ENCODE peak calls at places on chromosome 2, in five cellular contexts. Y is H9, N is neuronal stem cell, C is mesendoderm, Z is IMR-90. H is an unnamed sample.

GRCh38 chr2:28231110-28231621 is 161.5 kb upstream of the FOSL2 start:
- DNase-seq in N (no peak), Y (no peak), C (no peak), Z (peak; percentile 69), H (peak; percentile 22)

GRCh38 chr2:42809131-42809875 is 16.9 kb upstream of the HAAO start:
- DNase-seq in C (peak; percentile 32), Y (no peak), Z (no peak), N (no peak), H (no peak)

GRCh38 chr2:29224693-29225551 is 109.7 kb downstream of the CLIP4 start:
- DNase-seq in Y (no peak), Z (no peak), C (no peak), N (no peak), H (no peak)

GRCh38 chr2:139645617-139646016 is 865.4 kb upstream of the NXPH2 start:
- DNase-seq in Y (no peak), C (no peak), N (no peak), Z (no peak), H (no peak)

GRCh38 chr2:237872178-237872887 is 12.9 kb downstream of the RAMP1 start:
- DNase-seq in C (no peak), Z (no peak), N (no peak), Y (no peak), H (no peak)

GRCh38 chr2:106336740-106337139 is 131.5 kb downstream of the RGPD3 start:
- DNase-seq in C (no peak), Y (no peak), N (no peak), Z (no peak), H (no peak)

GRCh38 chr2:198314559-198315153 is 510.3 kb downstream of the PLCL1 start:
- DNase-seq in Z (peak; percentile 65), Y (no peak), N (peak; percentile 50), C (peak; percentile 74), H (peak; percentile 71)

GRCh38 chr2:60746318-60746717 is 9.8 kb upstream of the PAPOLG start:
- DNase-seq in Z (no peak), N (no peak), C (no peak), Y (no peak), H (no peak)

GRCh38 chr2:73254343-73255006 is 20.4 kb downstream of the CCT7 start:
- DNase-seq in Z (no peak), N (no peak), Y (no peak), C (no peak), H (no peak)

GRCh38 chr2:173109253-173110188 is 33.9 kb downstream of the MAP3K20 start:
- DNase-seq in Z (peak; percentile 89), N (no peak), Y (no peak), C (no peak), H (peak; percentile 76)

GRCh38 chr2:26088038-26088643 is 54.3 kb downstream of the RAB10 start:
- DNase-seq in C (peak; percentile 56), N (no peak), Z (peak; percentile 36), Y (no peak), H (peak; percentile 51)

GRCh38 chr2:31598694-31599093 is 18.0 kb upstream of the SRD5A2 start:
- DNase-seq in Z (no peak), Y (no peak), N (no peak), C (no peak), H (no peak)

GRCh38 chr2:159124441-159124911 is 156.0 kb downstream of the TANC1 start:
- DNase-seq in C (peak; percentile 78), Y (no peak), N (no peak), Z (peak; percentile 92), H (peak; percentile 98)

GRCh38 chr2:211793783-211794182 is 744.8 kb downstream of the ERBB4 start:
- DNase-seq in C (no peak), Z (no peak), Y (no peak), N (no peak), H (no peak)

GRCh38 chr2:237774811-237775553 is 23.6 kb upstream of the RBM44 start:
- DNase-seq in Y (peak; percentile 70), Z (peak; percentile 50), N (peak; percentile 29), C (peak; percentile 75), H (peak; percentile 63)

GRCh38 chr2:239720411-239721365 is 304.5 kb downstream of the NDUFA10 start:
- DNase-seq in N (no peak), Y (peak; percentile 15), Z (no peak), C (no peak), H (no peak)

GRCh38 chr2:85131116-85131515 is 2.1 kb upstream of the TCF7L1 start:
- DNase-seq in Z (peak; percentile 40), C (peak; percentile 64), N (peak; percentile 15), Y (peak; percentile 48), H (peak; percentile 46)

GRCh38 chr2:74457549-74458131 is 598 bp upstream of the WBP1 start:
- DNase-seq in Y (peak; percentile 83), N (peak; percentile 67), Z (no peak), C (peak; percentile 80), H (peak; percentile 60)

GRCh38 chr2:75494137-75494769 is 66.5 kb downstream of the EVA1A start:
- DNase-seq in N (no peak), Y (no peak), C (no peak), Z (peak; percentile 5), H (no peak)

GRCh38 chr2:133884739-133885381 is 316.6 kb upstream of the NCKAP5 start:
- DNase-seq in C (peak; percentile 21), Y (no peak), N (no peak), Z (peak; percentile 51), H (no peak)

GRCh38 chr2:120920438-120920814 is 184.8 kb downstream of the GLI2 start:
- DNase-seq in C (no peak), Y (no peak), Z (no peak), N (no peak), H (no peak)

GRCh38 chr2:120921457-120921856 is 185.8 kb downstream of the GLI2 start:
- DNase-seq in Y (no peak), N (no peak), Z (no peak), C (no peak), H (no peak)

GRCh38 chr2:120924924-120925323 is 189.3 kb downstream of the GLI2 start:
- DNase-seq in Z (no peak), C (no peak), N (no peak), Y (no peak), H (no peak)

GRCh38 chr2:120923426-120923825 is 187.8 kb downstream of the GLI2 start:
- DNase-seq in Z (no peak), Y (no peak), C (no peak), N (no peak), H (no peak)

DNA sequence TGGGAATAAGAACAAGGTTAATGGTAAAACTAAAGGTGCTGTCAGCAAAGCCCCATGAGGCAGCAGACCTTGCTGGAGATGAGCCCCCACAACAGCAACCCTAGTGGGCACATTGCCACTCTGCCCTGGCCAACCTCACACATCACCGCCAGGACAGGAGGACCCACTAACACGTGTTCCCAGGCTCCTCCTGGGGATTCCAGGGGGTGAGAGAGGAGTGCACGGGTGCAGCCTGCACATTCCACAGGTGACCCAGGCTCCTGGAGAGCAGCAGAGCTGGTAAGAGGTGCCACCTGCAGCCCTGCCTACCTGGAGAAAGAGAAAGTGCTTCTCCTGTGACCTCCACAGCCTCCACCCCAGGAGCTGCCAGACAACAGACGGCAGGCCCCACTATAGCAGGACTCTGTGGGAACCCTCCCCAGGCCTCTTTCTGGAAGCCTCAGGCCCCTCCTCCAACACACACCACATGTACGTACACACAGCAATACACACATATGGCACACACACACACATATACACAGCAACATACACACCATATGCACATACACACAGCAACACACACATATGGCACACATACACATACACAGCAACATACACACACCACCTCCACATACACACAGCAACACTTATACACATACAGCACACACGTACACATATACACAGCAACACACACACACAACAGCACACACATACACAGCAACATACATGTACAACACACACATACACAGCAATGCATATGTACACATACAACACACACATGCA is 187.1 kb downstream of the GLI2 start:
- DNase-seq in Y (no peak), Z (no peak), N (no peak), C (no peak), H (no peak)
- H2BK15ac ChIP-seq in Y (no peak overlapping the region), Z (no peak overlapping the region), N (no peak overlapping the region), C (no peak overlapping the region), H (no peak overlapping the region)

GRCh38 chr2:45668509-45668908 is 17.0 kb downstream of the PRKCE start:
- DNase-seq in Z (no peak), Y (no peak), N (no peak), C (no peak), H (no peak)

GRCh38 chr2:45669109-45669508 is 17.6 kb downstream of the PRKCE start:
- DNase-seq in Y (no peak), N (no peak), Z (peak; percentile 73), C (no peak), H (peak; percentile 60)

GRCh38 chr2:45670646-45671045 is 19.2 kb downstream of the PRKCE start:
- DNase-seq in N (no peak), Z (no peak), C (no peak), Y (no peak), H (no peak)

GRCh38 chr2:45661828-45662227 is 10.4 kb downstream of the PRKCE start:
- DNase-seq in C (no peak), Z (no peak), N (no peak), Y (no peak), H (no peak)

DNA sequence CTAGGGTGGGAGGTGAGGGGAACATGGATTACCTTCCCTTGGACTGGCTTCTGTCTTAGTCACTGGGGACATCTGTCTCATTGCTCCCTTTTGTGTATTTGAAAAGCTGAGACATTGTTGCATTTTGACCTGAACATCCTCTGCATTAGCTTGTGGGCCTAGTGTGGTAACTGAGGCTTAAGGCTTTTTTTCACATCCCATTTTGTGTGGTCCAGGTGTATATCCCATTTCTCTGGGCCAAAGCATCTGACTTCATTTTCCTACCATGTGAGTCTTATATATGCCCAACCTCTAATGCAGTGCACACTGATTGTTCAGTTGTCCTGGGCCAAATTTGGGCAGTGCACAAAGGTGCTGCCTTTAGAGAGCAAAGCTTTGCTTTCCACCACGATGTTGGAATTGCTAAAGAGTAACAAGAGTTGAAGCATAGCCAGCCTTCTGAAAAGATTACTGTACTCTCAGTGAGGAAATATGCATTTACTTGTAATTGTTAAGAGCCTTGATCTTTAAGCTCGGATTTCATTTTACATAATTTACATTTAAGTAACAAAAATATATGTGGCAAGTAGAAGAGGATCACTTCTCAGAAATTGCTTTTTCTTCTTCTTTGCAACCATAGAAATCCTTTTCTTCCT is 13.3 kb downstream of the PRKCE start:
- DNase-seq in N (no peak), Y (no peak), C (no peak), Z (peak; percentile 29), H (no peak)
- H3K4me2 ChIP-seq in N (no peak overlapping the region), Y (no peak overlapping the region), C (no peak overlapping the region), Z (peak overlapping the region; percentile 50), H (no peak overlapping the region)

DNA sequence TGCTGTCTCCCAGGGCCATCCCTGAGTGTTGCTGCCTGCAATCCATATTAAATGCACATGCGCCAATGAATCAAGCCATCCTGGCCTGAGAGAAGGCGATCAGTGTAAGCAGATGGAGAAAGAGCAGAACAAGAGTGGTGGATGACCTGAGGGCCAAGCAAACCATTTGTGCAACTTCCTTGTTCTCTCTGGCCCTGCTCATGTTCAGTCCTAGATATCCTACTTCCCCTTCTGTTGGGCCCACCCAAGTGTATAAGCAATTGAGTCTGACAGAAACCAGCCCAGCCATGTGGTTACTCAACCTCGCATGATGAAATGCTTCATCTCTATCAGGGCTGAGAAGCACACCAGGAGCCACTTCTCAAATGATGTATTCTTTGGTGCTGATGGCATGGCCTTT is 383.1 kb upstream of the ID2 start:
- DNase-seq in Y (no peak), Z (no peak), C (no peak), N (no peak), H (peak; percentile 87)
- H3K4me1 ChIP-seq in Y (no peaks in the 10 kb centered on the region), Z (peaks cover 5% of the 10 kb centered on the region), C (no peaks in the 10 kb centered on the region), N (peaks cover 5% of the 10 kb centered on the region), H (peaks cover 2% of the 10 kb centered on the region)

DNA sequence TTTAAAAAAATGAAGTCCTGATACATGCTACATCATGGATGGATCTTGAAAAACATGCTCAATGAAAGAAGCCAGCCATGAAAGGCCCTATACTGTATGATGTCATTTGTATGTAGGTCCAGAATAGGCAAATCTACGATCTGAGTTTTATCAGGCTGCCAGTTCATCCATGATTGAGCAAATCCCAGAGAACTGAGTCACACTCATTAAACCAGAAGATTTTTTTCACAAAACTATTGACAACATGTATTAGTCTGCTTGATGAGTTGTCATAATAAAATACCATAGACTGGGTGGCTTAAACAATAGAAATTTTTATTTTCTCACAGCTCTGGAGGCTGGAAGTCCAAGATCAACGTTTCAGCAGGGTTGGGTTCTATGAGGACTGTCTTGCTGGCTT is 130.7 kb downstream of the MREG start:
- DNase-seq in C (no peak), Y (no peak), Z (peak; percentile 35), N (no peak), H (no peak)
- H2BK15ac ChIP-seq in C (no peak overlapping the region), Y (no peak overlapping the region), Z (no peak overlapping the region), N (no peak overlapping the region), H (no peak overlapping the region)

H was measured in mesenchymal stem cell.